ENCODE peak calls at places on chromosomes 1 and 21, in four cellular contexts. H, D, J and G are unnamed samples.

GRCh38 chr21:43572443-43572842 is 86.8 kb downstream of the HSF2BP start:
- DNase-seq in H (no peak), D (no peak), J (no peak), G (no peak)

GRCh38 chr1:47340227-47340626 is 6.6 kb downstream of the CMPK1 start:
- DNase-seq in H (no peak), D (no peak), J (no peak), G (no peak)

GRCh38 chr1:62299426-62300200 is 19.6 kb downstream of the KANK4 start:
- DNase-seq in H (no peak), D (no peak), J (no peak), G (no peak)

GRCh38 chr1:234340528-234340927 is 32.7 kb upstream of the COA6 start:
- DNase-seq in H (no peak), D (no peak), J (no peak), G (no peak)

GRCh38 chr1:2072891-2073290 is 22.7 kb downstream of the PRKCZ start:
- DNase-seq in H (no peak), D (no peak), J (no peak), G (no peak)

GRCh38 chr21:42454791-42455190 is 41.2 kb downstream of the RSPH1 start:
- DNase-seq in H (no peak), D (no peak), J (no peak), G (no peak)

GRCh38 chr1:186089938-186090337 is 285.1 kb downstream of the TPR start:
- DNase-seq in H (no peak), D (no peak), J (no peak), G (no peak)

GRCh38 chr1:26627959-26628358 is 67.9 kb upstream of the ARID1A start:
- DNase-seq in H (no peak), D (no peak), J (no peak), G (no peak)

DNA sequence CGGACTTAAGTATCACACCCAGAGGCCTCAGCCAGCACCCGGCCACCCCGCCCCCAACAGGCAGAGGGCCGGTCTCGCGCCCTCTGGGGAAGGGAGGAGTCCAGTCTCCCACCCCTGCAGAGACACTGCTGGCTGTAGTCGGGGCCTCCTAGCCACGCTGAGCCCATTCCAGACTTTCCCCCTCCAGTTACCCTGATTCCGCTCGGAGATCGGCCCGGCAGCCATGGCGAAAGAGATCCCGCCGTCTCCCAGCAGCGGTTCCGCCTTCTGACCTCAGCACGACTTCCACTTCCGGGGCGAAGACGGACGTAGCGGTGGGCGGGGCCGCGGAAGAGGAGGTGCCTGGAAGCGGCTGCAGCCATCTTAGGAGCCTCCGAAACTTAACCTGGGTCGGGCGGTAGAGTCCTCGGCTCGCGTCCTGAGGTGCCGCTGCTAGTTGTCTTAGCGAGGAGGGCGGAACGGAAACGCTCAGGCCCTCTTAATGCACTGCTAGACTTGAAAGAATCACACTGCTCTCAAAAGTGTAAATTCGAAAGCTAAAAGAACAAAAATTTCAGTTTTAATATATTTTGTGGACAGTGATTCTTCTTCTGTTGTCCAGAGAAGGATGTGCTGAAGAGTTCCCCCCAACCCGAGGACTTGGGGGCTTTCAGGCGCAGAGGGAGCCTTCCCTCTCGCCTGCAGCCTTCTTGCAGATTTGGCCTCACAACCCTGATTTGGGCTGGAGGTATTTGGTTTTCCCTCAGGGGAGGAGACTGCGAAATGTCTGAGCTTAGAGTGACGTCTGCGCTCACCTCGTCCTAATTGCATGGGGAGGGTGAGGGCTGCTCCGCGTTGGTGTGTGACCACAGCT is at the start of gene SF3B4:
- DNase-seq in H (peak; percentile 96), D (peak; percentile 98), J (peak; percentile 94), G (peak; percentile 95)
- TF ChIP-seq POLR2A in H (peak; percentile 95), D (peak; percentile 95), J (peak; percentile 92), G (peak; percentile 89)

GRCh38 chr1:37480125-37480466 is 5.7 kb downstream of the ZC3H12A start:
- DNase-seq in H (peak; percentile 44), D (peak; percentile 54), J (no peak), G (no peak)
- H3K36me3 ChIP-seq in H (peaks cover 34% of the 10 kb centered on the region), D (peaks cover 56% of the 10 kb centered on the region), J (peaks cover 61% of the 10 kb centered on the region), G (peaks cover 3% of the 10 kb centered on the region)

DNA sequence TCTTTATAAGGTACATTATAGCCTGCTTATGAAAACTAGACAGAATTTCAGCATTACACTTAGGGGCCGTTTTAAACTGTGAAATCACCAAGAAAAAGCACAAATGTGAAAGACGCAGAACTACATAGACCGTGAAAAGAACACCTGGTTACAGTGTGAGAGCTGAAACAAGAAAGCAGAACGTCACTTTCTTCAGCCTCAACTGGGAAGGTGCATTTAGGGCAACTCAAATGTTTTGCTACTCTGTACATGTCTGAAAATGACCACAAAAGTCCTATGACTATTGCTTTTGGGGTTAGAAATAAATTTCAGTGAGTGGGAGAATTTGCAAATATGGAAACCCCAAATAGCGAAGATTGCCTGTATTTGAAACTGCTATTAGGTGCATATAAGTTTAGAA is 268.7 kb downstream of the OLFM3 start:
- DNase-seq in H (no peak), D (no peak), J (no peak), G (no peak)
- TF ChIP-seq POLR2A in H (no peak), D (no peak), J (no peak), G (no peak)

GRCh38 chr1:110049801-110050601 is 15.6 kb downstream of the STRIP1 start:
- DNase-seq in H (no peak), D (no peak), J (no peak), G (no peak)

GRCh38 chr1:110053557-110054428 is 16.7 kb downstream of the ALX3 start:
- DNase-seq in H (peak; percentile 66), D (peak; percentile 91), J (peak; percentile 62), G (no peak)

GRCh38 chr1:110048923-110049601 is 14.6 kb downstream of the STRIP1 start:
- DNase-seq in H (no peak), D (no peak), J (no peak), G (no peak)

GRCh38 chr1:110050602-110051261 is 16.3 kb downstream of the STRIP1 start:
- DNase-seq in H (no peak), D (no peak), J (no peak), G (no peak)

DNA sequence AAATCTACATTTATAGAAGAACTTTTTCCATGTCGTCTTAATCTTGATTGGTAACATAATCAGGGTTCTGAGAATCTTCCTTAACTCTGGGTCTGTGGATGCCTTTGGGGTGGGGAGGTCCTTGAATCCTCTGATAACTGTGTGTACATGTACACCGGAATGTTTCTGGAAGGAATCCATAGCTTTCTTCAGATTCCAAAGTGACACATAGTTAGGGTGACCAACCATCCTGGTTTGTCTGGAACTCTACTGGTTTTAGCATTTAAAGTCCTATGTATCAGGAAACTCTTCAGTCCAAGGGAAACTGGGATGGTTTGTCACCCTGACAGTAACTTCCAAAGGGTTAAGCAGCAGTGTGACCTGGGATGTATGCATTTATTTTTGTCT is 16.8 kb downstream of the STRIP1 start:
- DNase-seq in H (no peak), D (no peak), J (no peak), G (no peak)
- H3K36me3 ChIP-seq in H (no peaks in the 10 kb centered on the region), D (peaks cover 94% of the 10 kb centered on the region), J (peaks cover 98% of the 10 kb centered on the region), G (no peaks in the 10 kb centered on the region)

GRCh38 chr1:28510350-28511223 is 4.7 kb downstream of the RCC1 start:
- DNase-seq in H (no peak), D (no peak), J (no peak), G (no peak)

GRCh38 chr1:28509705-28510349 is 4.0 kb downstream of the RCC1 start:
- DNase-seq in H (no peak), D (no peak), J (no peak), G (no peak)

GRCh38 chr1:28507646-28508434 is 2.0 kb downstream of the RCC1 start:
- DNase-seq in H (no peak), D (no peak), J (no peak), G (no peak)

GRCh38 chr1:28508435-28508754 is 2.6 kb downstream of the RCC1 start:
- DNase-seq in H (no peak), D (no peak), J (no peak), G (no peak)

GRCh38 chr1:28512058-28512611 is 6.3 kb downstream of the RCC1 start:
- DNase-seq in H (no peak), D (no peak), J (no peak), G (no peak)
- TF ChIP-seq POLR2A in H (no peak), D (no peak), J (no peak), G (no peak)

DNA sequence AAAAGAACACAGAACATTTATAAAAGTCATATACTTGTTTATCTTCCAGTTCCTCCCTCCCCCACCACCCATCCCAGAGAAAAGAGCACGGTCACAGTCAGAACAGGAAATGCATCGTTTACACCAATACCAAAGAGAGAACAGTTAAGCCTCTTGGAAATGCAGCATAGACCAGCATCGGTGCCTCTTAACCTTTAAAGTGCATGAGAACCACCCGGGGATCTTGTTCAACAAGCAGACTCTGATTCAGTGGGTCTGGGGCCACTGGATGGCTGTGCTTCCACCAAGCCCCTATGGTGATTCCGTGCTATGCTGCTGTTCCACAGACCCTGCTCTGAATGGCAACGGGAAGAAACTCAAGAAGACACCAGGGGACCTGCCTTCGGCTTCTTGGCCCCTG is 19.2 kb downstream of the FAM89A start:
- DNase-seq in H (no peak), D (no peak), J (no peak), G (no peak)
- H3K36me3 ChIP-seq in H (no peaks in the 10 kb centered on the region), D (no peaks in the 10 kb centered on the region), J (no peaks in the 10 kb centered on the region), G (no peaks in the 10 kb centered on the region)

GRCh38 chr1:84505167-84506001 is 802 bp upstream of the SPATA1 start:
- DNase-seq in H (no peak), D (peak; percentile 75), J (no peak), G (peak; percentile 48)
- TF ChIP-seq POLR2A in H (no peak), D (no peak), J (no peak), G (no peak)

DNA sequence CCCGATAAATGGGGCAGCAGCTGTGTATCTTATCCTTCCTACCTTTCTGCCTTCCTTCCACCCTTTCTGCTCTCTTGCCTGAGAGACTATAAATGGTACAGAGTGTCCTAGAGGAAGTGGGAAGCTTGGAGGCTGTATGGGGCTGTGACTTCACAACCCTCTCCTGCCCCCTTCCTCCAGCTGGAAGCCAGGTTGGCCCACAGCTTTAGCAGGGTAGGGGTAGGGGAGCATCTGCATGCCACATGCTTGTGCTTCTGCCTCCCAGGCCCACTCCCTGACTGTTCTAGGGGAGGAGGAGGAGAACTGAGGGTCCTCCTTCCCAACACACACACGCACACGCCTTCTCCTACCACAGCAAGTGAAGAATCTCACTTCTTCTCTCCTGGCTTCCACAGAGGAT is 4.0 kb upstream of the SLC27A3 start:
- DNase-seq in H (no peak), D (no peak), J (no peak), G (no peak)
- H3K36me3 ChIP-seq in H (no peaks in the 10 kb centered on the region), D (peaks cover 61% of the 10 kb centered on the region), J (peaks cover 64% of the 10 kb centered on the region), G (no peaks in the 10 kb centered on the region)

GRCh38 chr1:192810253-192810880 is 1.5 kb downstream of the RGS2 start:
- DNase-seq in H (no peak), D (peak; percentile 70), J (peak; percentile 27), G (peak; percentile 16)

GRCh38 chr1:192808588-192809285 is at the start of gene RGS2:
- DNase-seq in H (peak; percentile 94), D (peak; percentile 97), J (peak; percentile 92), G (peak; percentile 86)

GRCh38 chr1:192811594-192812239 is 2.9 kb downstream of the RGS2 start:
- DNase-seq in H (no peak), D (no peak), J (no peak), G (no peak)

GRCh38 chr1:192807968-192808587 is 761 bp upstream of the RGS2 start:
- DNase-seq in H (no peak), D (no peak), J (no peak), G (no peak)

GRCh38 chr1:192809286-192810252 is 730 bp downstream of the RGS2 start:
- DNase-seq in H (peak; percentile 31), D (peak; percentile 81), J (peak; percentile 57), G (peak; percentile 14)
- TF ChIP-seq POLR2A in H (no peak), D (no peak), J (no peak), G (no peak)